ENCODE peak calls at places on chromosome 4, in four cellular contexts. X, J, U and G are unnamed samples. For H3K4me1, the result is how much of the 10 kb centered on the place peaks cover.

GRCh38 chr4:81260443-81261102 is 45.6 kb upstream of the PRKG2 start:
- DNase-seq in X (peak), J (no peak), U (no peak), G (no peak)

GRCh38 chr4:7649741-7650531 is 215.2 kb upstream of the PSAPL1 start:
- DNase-seq in X (no peak), J (peak), U (no peak), G (peak)

GRCh38 chr4:54581807-54582206 is 76.0 kb upstream of the KIT start:
- DNase-seq in X (no peak), J (no peak), U (no peak), G (no peak)

GRCh38 chr4:120725639-120726585 is 196.6 kb downstream of the PRDM5 start:
- DNase-seq in X (no peak), J (no peak), U (no peak), G (no peak)

GRCh38 chr4:130395871-130396270 is 1299.9 kb downstream of the C4orf33 start:
- DNase-seq in X (no peak), J (no peak), U (no peak), G (no peak)

GRCh38 chr4:72568959-72569718 is at the start of gene ADAMTS3:
- DNase-seq in X (peak), J (peak), U (peak), G (no peak)

GRCh38 chr4:87322754-87323153 is at the start of gene HSD17B13:
- DNase-seq in X (no peak), J (no peak), U (no peak), G (no peak)

GRCh38 chr4:104649631-104650030 is 154.9 kb upstream of the CXXC4 start:
- DNase-seq in X (no peak), J (no peak), U (no peak), G (no peak)

DNA sequence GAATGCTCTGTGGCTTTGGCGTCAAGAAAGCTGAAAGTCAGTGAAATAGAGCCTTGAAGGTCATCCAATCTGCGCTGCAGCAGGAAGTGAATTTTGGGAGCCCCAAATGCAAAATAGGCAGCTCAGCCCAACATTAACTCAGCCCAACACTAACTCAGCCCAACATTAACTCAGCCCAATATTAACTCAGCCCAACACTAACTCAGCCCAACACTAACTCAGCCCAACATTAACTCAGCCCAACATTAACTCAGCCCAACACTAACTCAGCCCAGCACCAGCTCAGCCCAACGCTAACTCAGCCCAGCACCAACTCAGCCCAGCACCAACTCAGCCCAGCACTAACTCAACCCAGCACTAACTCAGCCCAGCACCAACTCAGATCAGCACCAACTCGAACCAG is 71.5 kb downstream of the SORBS2 start:
- DNase-seq in X (no peak), J (no peak), U (no peak), G (no peak)
- H3K4me1 ChIP-seq in X (under half), J (under half), U (under half), G (under half)

GRCh38 chr4:80010316-80010715 is 62.7 kb downstream of the ANTXR2 start:
- DNase-seq in X (no peak), J (no peak), U (no peak), G (no peak)

GRCh38 chr4:80011636-80012236 is 61.3 kb downstream of the ANTXR2 start:
- DNase-seq in X (no peak), J (no peak), U (no peak), G (no peak)

GRCh38 chr4:80015407-80016189 is 57.4 kb downstream of the ANTXR2 start:
- DNase-seq in X (no peak), J (no peak), U (no peak), G (no peak)

GRCh38 chr4:80014531-80014930 is 58.5 kb downstream of the ANTXR2 start:
- DNase-seq in X (no peak), J (no peak), U (no peak), G (no peak)

DNA sequence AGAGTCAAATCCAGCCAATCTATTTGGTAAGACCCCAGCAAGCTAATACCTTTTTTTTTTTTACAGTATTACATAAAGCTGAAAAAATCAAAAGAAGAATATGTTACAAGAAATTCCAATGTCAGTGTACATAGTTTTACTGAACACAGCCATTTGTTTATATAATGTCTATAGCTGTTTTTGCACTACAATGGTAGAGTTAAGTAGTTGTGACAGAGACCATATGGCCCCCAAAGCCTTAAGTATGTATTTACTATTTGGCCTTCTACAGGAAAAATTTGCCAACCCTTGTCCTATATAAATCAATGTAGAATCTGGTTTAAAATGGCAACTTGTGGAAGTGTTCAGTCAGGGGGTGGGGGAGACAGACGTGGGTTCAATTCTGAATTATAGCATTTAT is 60.7 kb downstream of the ANTXR2 start:
- DNase-seq in X (no peak), J (no peak), U (no peak), G (no peak)
- H3K27ac ChIP-seq in X (no peak), J (no peak), U (no peak), G (no peak)

DNA sequence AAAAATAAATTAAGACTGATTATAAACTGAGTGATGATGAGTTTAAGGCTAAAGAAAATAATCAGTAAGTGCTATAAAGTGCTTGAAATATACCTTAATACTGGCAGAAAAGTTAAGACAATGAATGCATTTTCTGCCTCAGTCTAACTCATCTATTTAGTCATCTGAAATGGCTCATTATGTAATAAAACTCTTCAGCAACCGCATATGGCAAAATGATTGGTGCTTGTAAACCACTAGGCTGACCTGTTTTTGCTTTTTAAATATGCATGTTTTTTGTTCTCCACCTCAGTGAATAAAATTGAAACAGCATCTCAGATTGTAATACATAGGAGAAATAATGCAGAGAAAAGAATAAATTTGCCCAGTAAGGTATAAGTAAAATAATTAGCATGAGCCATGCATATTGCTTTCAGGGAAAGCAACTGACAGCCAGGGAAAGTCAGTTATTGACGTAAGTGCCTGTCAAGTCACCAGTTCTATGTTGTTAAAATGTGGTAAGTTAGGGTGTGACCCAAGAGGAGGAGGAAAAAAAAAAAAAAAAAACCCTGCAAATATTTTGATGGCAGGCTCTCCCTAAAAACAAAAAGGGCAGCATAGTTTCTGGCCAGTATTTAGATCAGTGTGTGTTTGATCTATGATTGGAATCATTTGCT is 167.5 kb downstream of the PALLD start:
- DNase-seq in X (no peak), J (no peak), U (no peak), G (no peak)
- H3K4me1 ChIP-seq in X (under half), J (under half), U (under half), G (under half)

DNA sequence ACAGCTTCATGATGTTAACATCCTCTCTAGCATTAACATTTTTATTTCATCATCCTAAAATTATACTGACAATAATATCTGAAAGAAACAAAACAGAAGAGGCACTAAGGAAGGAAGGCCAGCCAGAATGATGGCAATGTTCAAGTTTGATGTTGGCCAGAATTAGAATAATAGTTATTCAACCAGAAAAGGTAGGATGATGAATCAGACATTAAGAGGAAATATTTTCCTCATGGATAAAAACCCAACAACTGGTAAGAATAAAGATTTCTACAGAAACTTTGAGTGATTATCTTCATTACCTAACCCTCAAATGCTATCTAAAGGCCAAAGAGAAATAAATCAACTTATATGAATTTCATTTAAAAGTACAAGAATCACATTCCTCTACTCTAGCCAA is 105.2 kb downstream of the PDE5A start:
- DNase-seq in X (no peak), J (no peak), U (no peak), G (no peak)
- H3K27ac ChIP-seq in X (no peak), J (no peak), U (no peak), G (no peak)

GRCh38 chr4:185212566-185212965 is 3.2 kb downstream of the SNX25 start:
- DNase-seq in X (no peak), J (no peak), U (no peak), G (no peak)
- H3K4me1 ChIP-seq in X (under half), J (under half), U (under half), G (under half)

GRCh38 chr4:52912608-52913007 is 50.5 kb downstream of the RASL11B start:
- DNase-seq in X (no peak), J (no peak), U (no peak), G (no peak)
- H3K27ac ChIP-seq in X (no peak), J (no peak), U (no peak), G (no peak)

GRCh38 chr4:171919314-171919713 is 106.1 kb downstream of the GALNTL6 start:
- DNase-seq in X (no peak), J (no peak), U (no peak), G (no peak)

GRCh38 chr4:171924761-171925376 is 111.7 kb downstream of the GALNTL6 start:
- DNase-seq in X (no peak), J (no peak), U (no peak), G (no peak)

GRCh38 chr4:171920901-171921300 is 107.7 kb downstream of the GALNTL6 start:
- DNase-seq in X (no peak), J (no peak), U (no peak), G (no peak)
- H3K4me1 ChIP-seq in X (under half), J (under half), U (under half), G (under half)

GRCh38 chr4:47701286-47701685 is 136.6 kb downstream of the CORIN start:
- DNase-seq in X (no peak), J (no peak), U (no peak), G (no peak)

GRCh38 chr4:47703008-47703407 is 134.9 kb downstream of the CORIN start:
- DNase-seq in X (peak), J (no peak), U (no peak), G (no peak)

GRCh38 chr4:47704693-47705325 is 133.1 kb downstream of the CORIN start:
- DNase-seq in X (peak), J (no peak), U (peak), G (peak)

GRCh38 chr4:47703964-47704363 is 133.9 kb downstream of the CORIN start:
- DNase-seq in X (no peak), J (no peak), U (no peak), G (no peak)

DNA sequence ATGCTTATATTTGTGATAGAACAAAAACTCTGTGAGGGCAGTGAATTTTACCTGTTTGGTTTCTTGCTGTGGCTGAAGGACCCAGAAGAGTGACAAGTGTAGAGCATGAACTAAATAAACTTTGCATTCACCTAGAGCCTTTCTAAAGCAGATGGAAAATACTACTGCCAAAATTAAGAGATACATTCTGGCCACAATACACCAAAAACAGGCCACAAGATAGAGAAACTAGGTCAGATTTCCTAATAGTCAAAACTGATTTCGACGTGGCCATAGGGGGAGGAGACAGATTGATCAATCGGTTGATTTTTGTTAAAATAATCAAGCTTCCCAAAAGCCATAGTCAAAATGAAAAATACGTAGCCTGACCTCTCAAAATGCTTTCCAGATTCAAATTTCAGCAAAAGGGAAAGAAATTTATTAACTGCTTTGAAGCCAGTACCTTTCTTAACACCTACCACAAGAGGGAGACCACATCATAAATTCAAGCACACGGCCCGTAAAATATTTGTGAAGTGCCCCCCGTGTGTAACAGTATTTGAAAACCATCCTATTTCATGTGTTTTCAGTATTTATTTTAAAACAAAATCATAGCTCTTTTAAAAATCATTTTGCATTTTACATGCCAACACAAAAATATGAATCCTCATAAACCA is 132.4 kb downstream of the CORIN start:
- DNase-seq in X (no peak), J (no peak), U (no peak), G (no peak)
- H3K27ac ChIP-seq in X (no peak), J (no peak), U (no peak), G (no peak)

GRCh38 chr4:158781963-158782362 is 13.1 kb downstream of the FNIP2 start:
- DNase-seq in X (no peak), J (no peak), U (no peak), G (no peak)
- H3K4me1 ChIP-seq in X (under half), J (under half), U (under half), G (under half)